ENCODE peak calls at places on chromosomes 4 and X, in four cellular contexts. J is stimulated activated CD8-positive, alpha-beta memory T cell treated with anti-CD3 and anti-CD28 coated beads, Interleukin-4, amount 100 ng/mL, for 1 hour; X is KBM-7; U is CD8-positive, alpha-beta T cell. V is an unnamed sample.
A peak's percentile ranks its signal among the peaks of the same experiment; 100 is the strongest.

GRCh38 chr4:8352368-8353157 is 83.0 kb downstream of the HTRA3 start:
- DNase-seq in J (no peak), X (no peak), U (no peak), V (no peak)

GRCh38 chr4:665381-665750 is 8.7 kb downstream of the ATP5ME start:
- DNase-seq in J (no peak), X (no peak), U (no peak), V (no peak)

GRCh38 chr4:174423257-174423944 is 98.9 kb downstream of the HPGD start:
- DNase-seq in J (no peak), X (peak; percentile 60), U (no peak), V (peak; percentile 18)

GRCh38 chr4:8840816-8841455 is 30.7 kb downstream of the HMX1 start:
- DNase-seq in J (no peak), X (no peak), U (no peak), V (no peak)

GRCh38 chr4:10180927-10181744 is 64.5 kb upstream of the WDR1 start:
- DNase-seq in J (no peak), X (peak; percentile 95), U (no peak), V (no peak)

GRCh38 chrX:45485682-45486081 is 285.0 kb upstream of the DIPK2B start:
- DNase-seq in J (no peak), X (no peak), U (no peak), V (no peak)

GRCh38 chr4:56745082-56745481 is 64.0 kb upstream of the HOPX start:
- DNase-seq in J (no peak), X (no peak), U (no peak), V (no peak)

GRCh38 chr4:153643406-153644016 is 40.6 kb upstream of the TLR2 start:
- DNase-seq in J (no peak), X (peak; percentile 70), U (no peak), V (peak; percentile 51)

GRCh38 chr4:21202959-21203358 is 502.7 kb downstream of the PACRGL start:
- DNase-seq in J (no peak), X (no peak), U (no peak), V (no peak)

GRCh38 chr4:119300072-119300387 is 21.9 kb downstream of the FABP2 start:
- DNase-seq in J (no peak), X (no peak), U (no peak), V (no peak)

GRCh38 chrX:112643721-112644120 is 36.0 kb downstream of the LHFPL1 start:
- DNase-seq in J (no peak), X (no peak), U (no peak), V (no peak)

GRCh38 chrX:138519296-138519695 is 192.2 kb downstream of the FGF13 start:
- DNase-seq in J (no peak), X (no peak), U (no peak), V (no peak)

GRCh38 chr4:41214158-41215146 is at the start of gene APBB2:
- DNase-seq in J (no peak), X (peak; percentile 95), U (no peak), V (peak; percentile 82)

GRCh38 chrX:15939737-15940136 is 85.1 kb upstream of the AP1S2 start:
- DNase-seq in J (no peak), X (no peak), U (no peak), V (no peak)

GRCh38 chr4:184250795-184251679 is 33.4 kb upstream of the ENPP6 start:
- DNase-seq in J (no peak), X (peak; percentile 76), U (no peak), V (peak; percentile 57)

GRCh38 chrX:117093319-117093718 is 630.5 kb upstream of the CT83 start:
- DNase-seq in J (no peak), X (no peak), U (no peak), V (no peak)

GRCh38 chr4:5954056-5954760 is 61.3 kb upstream of the CRMP1 start:
- DNase-seq in J (no peak), X (no peak), U (no peak), V (no peak)

GRCh38 chr4:60723796-60724195 is 476.3 kb upstream of the ADGRL3 start:
- DNase-seq in J (no peak), X (no peak), U (no peak), V (no peak)

GRCh38 chr4:175833574-175834350 is 21.7 kb upstream of the GPM6A start:
- DNase-seq in J (no peak), X (no peak), U (no peak), V (peak; percentile 69)

GRCh38 chrX:22542641-22543040 is 269.9 kb downstream of the CBLL2 start:
- DNase-seq in J (no peak), X (no peak), U (no peak), V (no peak)

GRCh38 chrX:10974920-10975319 is 136.2 kb upstream of the HCCS start:
- DNase-seq in J (no peak), X (no peak), U (no peak), V (no peak)

GRCh38 chrX:69065451-69065850 is 99.8 kb downstream of the PJA1 start:
- DNase-seq in J (no peak), X (no peak), U (no peak), V (no peak)

GRCh38 chr4:10089346-10089745 is 27.3 kb downstream of the WDR1 start:
- DNase-seq in J (no peak), X (no peak), U (no peak), V (no peak)

GRCh38 chr4:183600189-183600685 is 58.7 kb downstream of the RWDD4 start:
- DNase-seq in J (no peak), X (peak; percentile 11), U (no peak), V (no peak)

GRCh38 chr4:143625632-143626031 is 74.8 kb downstream of the FREM3 start:
- DNase-seq in J (no peak), X (no peak), U (no peak), V (peak; percentile 1)

GRCh38 chrX:98548550-98548949 is 1664.8 kb downstream of the RPA4 start:
- DNase-seq in J (no peak), X (no peak), U (no peak), V (no peak)

GRCh38 chr4:110033994-110034393 is 121.3 kb downstream of the EGF start:
- DNase-seq in J (no peak), X (peak; percentile 61), U (no peak), V (no peak)

GRCh38 chr4:91448668-91449330 is 855.0 kb upstream of the GRID2 start:
- DNase-seq in J (no peak), X (no peak), U (no peak), V (no peak)

GRCh38 chr4:55910140-55910539 is 38.6 kb upstream of the CEP135 start:
- DNase-seq in J (no peak), X (no peak), U (no peak), V (no peak)

GRCh38 chr4:156633846-156634245 is 337.8 kb downstream of the PDGFC start:
- DNase-seq in J (no peak), X (no peak), U (no peak), V (no peak)

GRCh38 chr4:153506972-153507678 is 41.0 kb downstream of the TMEM131L start:
- DNase-seq in J (no peak), X (no peak), U (no peak), V (no peak)

GRCh38 chr4:18020145-18020670 is 1.3 kb downstream of the LCORL start:
- DNase-seq in J (no peak), X (no peak), U (no peak), V (no peak)

GRCh38 chr4:4339504-4340085 is 47.3 kb upstream of the NSG1 start:
- DNase-seq in J (no peak), X (no peak), U (no peak), V (no peak)

GRCh38 chr4:115841873-115842272 is 728.5 kb upstream of the NDST4 start:
- DNase-seq in J (no peak), X (no peak), U (no peak), V (peak; percentile 31)

GRCh38 chr4:26822546-26822945 is 38.1 kb upstream of the STIM2 start:
- DNase-seq in J (no peak), X (peak; percentile 61), U (no peak), V (no peak)

GRCh38 chrX:71911023-71911730 is 532 bp downstream of the NHSL2 start:
- DNase-seq in J (no peak), X (peak; percentile 60), U (no peak), V (no peak)

GRCh38 chrX:136080766-136081165 is 66.6 kb upstream of the FHL1 start:
- DNase-seq in J (no peak), X (no peak), U (no peak), V (no peak)

V was measured in NCI-H446.